ENCODE peak calls at places on chromosome 5, in seven cellular contexts. L, M, P, O, I, W and F are unnamed samples.

GRCh38 chr5:109855056-109855455 is 165.3 kb downstream of the MAN2A1 start:
- DNase-seq in L (no peak), M (no peak), P (no peak), O (no peak), I (no peak), W (no peak), F (no peak)

GRCh38 chr5:169945831-169946261 is 34.4 kb downstream of the INSYN2B start:
- DNase-seq in L (peak; percentile 5), M (no peak), P (no peak), O (peak; percentile 86), I (no peak), W (no peak), F (peak; percentile 21)

GRCh38 chr5:60633336-60633735 is 66.6 kb downstream of the DEPDC1B start:
- DNase-seq in L (no peak), M (no peak), P (no peak), O (peak; percentile 41), I (no peak), W (no peak), F (no peak)

GRCh38 chr5:176671399-176671798 is 24.1 kb downstream of the TSPAN17 start:
- DNase-seq in L (no peak), M (no peak), P (no peak), O (no peak), I (no peak), W (no peak), F (no peak)

GRCh38 chr5:134226441-134227192 is 744 bp upstream of the PPP2CA start:
- DNase-seq in L (no peak), M (peak; percentile 16), P (peak; percentile 83), O (no peak), I (peak; percentile 91), W (peak; percentile 90), F (peak; percentile 89)

GRCh38 chr5:78569441-78569840 is 79.1 kb downstream of the LHFPL2 start:
- DNase-seq in L (no peak), M (peak; percentile 42), P (no peak), O (peak; percentile 56), I (peak; percentile 18), W (no peak), F (no peak)

GRCh38 chr5:22938373-22938772 is 85.2 kb upstream of the CDH12 start:
- DNase-seq in L (no peak), M (no peak), P (no peak), O (no peak), I (no peak), W (no peak), F (no peak)

GRCh38 chr5:15105799-15106393 is 234.3 kb upstream of the ANKH start:
- DNase-seq in L (peak; percentile 32), M (peak; percentile 25), P (no peak), O (no peak), I (peak; percentile 37), W (no peak), F (peak; percentile 47)